ENCODE peak calls at places on chromosomes 7 and 10, in four cellular contexts. E is H9, Q is GM12865, W is fibroblast of lung. G is an unnamed sample.

GRCh38 chr10:58756126-58756525 is 243.5 kb downstream of the BICC1 start:
- DNase-seq in E (no peak), Q (no peak), W (peak), G (peak)

GRCh38 chr10:24920907-24921881 is 31.2 kb downstream of the PRTFDC1 start:
- DNase-seq in E (peak), Q (peak), W (peak), G (peak)

GRCh38 chr10:71492871-71493270 is 96.2 kb downstream of the CDH23 start:
- DNase-seq in E (no peak), Q (no peak), W (no peak), G (no peak)

GRCh38 chr10:117543245-117543998 is 876 bp downstream of the EMX2 start:
- DNase-seq in E (peak), Q (no peak), W (no peak), G (no peak)

GRCh38 chr7:94052398-94053180 is 48.4 kb upstream of the BET1 start:
- DNase-seq in E (no peak), Q (peak), W (no peak), G (no peak)

GRCh38 chr7:17406756-17407155 is 108.3 kb downstream of the AHR start:
- DNase-seq in E (no peak), Q (no peak), W (peak), G (no peak)

GRCh38 chr10:69649771-69650550 is 19.9 kb downstream of the FAM241B start:
- DNase-seq in E (peak), Q (no peak), W (peak), G (no peak)

GRCh38 chr7:134778941-134779740 is at the start of gene CALD1:
- DNase-seq in E (peak), Q (no peak), W (peak), G (peak)

GRCh38 chr7:66356277-66356721 is 151.2 kb downstream of the TPST1 start:
- DNase-seq in E (no peak), Q (no peak), W (peak), G (peak)

GRCh38 chr10:97573672-97574071 is 1.1 kb downstream of the ANKRD2 start:
- DNase-seq in E (no peak), Q (no peak), W (no peak), G (no peak)

GRCh38 chr7:22193361-22194016 is 163.5 kb downstream of the RAPGEF5 start:
- DNase-seq in E (peak), Q (no peak), W (peak), G (peak)

GRCh38 chr10:4519691-4520402 is 306.2 kb upstream of the AKR1E2 start:
- DNase-seq in E (no peak), Q (no peak), W (peak), G (no peak)

GRCh38 chr7:134480730-134481129 is 21.8 kb upstream of the AKR1B1 start:
- DNase-seq in E (peak), Q (no peak), W (peak), G (peak)

GRCh38 chr7:23021581-23021980 is 7.7 kb upstream of the HYCC1 start:
- DNase-seq in E (no peak), Q (no peak), W (no peak), G (no peak)

GRCh38 chr10:80523776-80524175 is 13.9 kb upstream of the SH2D4B start:
- DNase-seq in E (no peak), Q (no peak), W (no peak), G (no peak)

GRCh38 chr10:22363305-22363704 is 18.0 kb downstream of the SPAG6 start:
- DNase-seq in E (no peak), Q (no peak), W (no peak), G (no peak)

GRCh38 chr10:118459642-118460193 is 117.6 kb upstream of the FAM204A start:
- DNase-seq in E (peak), Q (peak), W (peak), G (peak)

GRCh38 chr10:43287056-43288007 is 20.5 kb upstream of the RASGEF1A start:
- DNase-seq in E (no peak), Q (peak), W (no peak), G (no peak)

GRCh38 chr10:88110355-88110754 is 246.9 kb downstream of the PTEN start:
- DNase-seq in E (no peak), Q (peak), W (peak), G (peak)

GRCh38 chr10:52318136-52318810 is 4.2 kb downstream of the DKK1 start:
- DNase-seq in E (no peak), Q (no peak), W (peak), G (peak)

GRCh38 chr10:62492012-62492869 is 118.1 kb downstream of the ZNF365 start:
- DNase-seq in E (no peak), Q (peak), W (peak), G (peak)

GRCh38 chr7:131357282-131357880 is 29.7 kb downstream of the MKLN1 start:
- DNase-seq in E (no peak), Q (no peak), W (no peak), G (peak)

GRCh38 chr10:120217736-120218135 is 239.3 kb upstream of the PLPP4 start:
- DNase-seq in E (no peak), Q (no peak), W (no peak), G (no peak)

GRCh38 chr10:36578306-36578705 is 547.1 kb upstream of the ANKRD30A start:
- DNase-seq in E (no peak), Q (no peak), W (peak), G (peak)

GRCh38 chr7:133582766-133583523 is 330.1 kb downstream of the EXOC4 start:
- DNase-seq in E (no peak), Q (no peak), W (peak), G (peak)

GRCh38 chr10:132931258-132931657 is 11.1 kb downstream of the CFAP46 start:
- DNase-seq in E (no peak), Q (peak), W (peak), G (no peak)

GRCh38 chr10:70771311-70772194 is 13.6 kb downstream of the TBATA start:
- DNase-seq in E (no peak), Q (no peak), W (no peak), G (no peak)

GRCh38 chr10:26407406-26407969 is 30.7 kb upstream of the APBB1IP start:
- DNase-seq in E (no peak), Q (no peak), W (no peak), G (peak)

GRCh38 chr7:128117691-128118090 is 86.5 kb upstream of the LRRC4 start:
- DNase-seq in E (no peak), Q (no peak), W (no peak), G (no peak)

GRCh38 chr7:115477193-115477651 is 553.3 kb downstream of the TFEC start:
- DNase-seq in E (peak), Q (no peak), W (peak), G (peak)

GRCh38 chr10:46539596-46540411 is 16.7 kb downstream of the GPRIN2 start:
- DNase-seq in E (no peak), Q (no peak), W (peak), G (peak)

GRCh38 chr10:782751-783648 is 93.5 kb upstream of the DIP2C start:
- DNase-seq in E (peak), Q (no peak), W (no peak), G (no peak)

GRCh38 chr10:95391570-95392249 is 100.9 kb upstream of the PDLIM1 start:
- DNase-seq in E (peak), Q (peak), W (peak), G (peak)

GRCh38 chr10:114691442-114691941 is 33.4 kb upstream of the ABLIM1 start:
- DNase-seq in E (no peak), Q (no peak), W (peak), G (peak)

DNA sequence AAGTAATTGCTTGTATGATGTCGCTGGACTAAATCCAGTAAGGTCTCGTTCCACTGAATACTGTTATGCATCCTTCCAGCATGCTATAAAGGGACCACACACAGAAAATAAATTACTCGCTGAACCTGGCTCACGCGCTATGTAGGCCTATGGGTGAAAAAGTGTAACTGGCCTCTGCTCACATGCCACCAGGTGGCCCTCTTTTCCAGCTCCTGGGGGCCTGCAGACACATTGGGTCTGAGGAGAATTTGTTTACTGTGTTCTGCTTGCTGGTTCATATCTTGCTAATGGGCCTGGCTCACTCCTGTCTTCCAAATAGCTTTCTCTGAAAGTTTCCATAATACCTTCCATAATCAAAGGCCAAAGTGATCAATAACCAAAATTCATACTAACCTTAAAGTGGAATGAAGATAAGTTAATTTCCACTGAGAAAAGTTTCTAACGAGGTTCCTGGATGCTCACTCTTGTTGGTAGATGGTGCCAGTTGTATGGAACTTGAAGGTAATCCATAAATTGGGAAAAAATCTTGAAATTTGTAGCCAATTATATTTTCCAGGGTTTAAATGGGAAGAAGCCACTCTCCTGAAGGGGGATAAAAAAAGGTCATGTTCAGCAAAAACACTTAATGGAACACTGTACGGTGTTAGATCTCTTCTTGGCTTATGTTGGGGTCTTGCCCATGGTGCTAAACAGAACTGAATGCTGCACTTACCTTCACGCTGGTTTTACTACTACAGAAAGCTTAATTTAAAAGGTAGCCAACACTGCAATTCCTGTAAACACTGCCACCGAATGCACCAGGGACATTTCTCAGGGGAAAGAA is 27.0 kb upstream of the ZPBP start:
- DNase-seq in E (peak), Q (peak), W (no peak), G (no peak)
- TF ChIP-seq CTCF in E (peak), Q (peak), W (no peak), G (no peak)

GRCh38 chr7:44963526-44964290 is 15.1 kb downstream of the MYO1G start:
- DNase-seq in E (peak), Q (no peak), W (no peak), G (no peak)

GRCh38 chr7:44964831-44965440 is 13.9 kb downstream of the MYO1G start:
- DNase-seq in E (no peak), Q (no peak), W (no peak), G (no peak)

GRCh38 chr7:44965441-44965903 is 13.3 kb downstream of the MYO1G start:
- DNase-seq in E (peak), Q (no peak), W (no peak), G (no peak)

GRCh38 chr7:44965937-44966730 is 12.7 kb downstream of the MYO1G start:
- DNase-seq in E (peak), Q (no peak), W (no peak), G (no peak)

GRCh38 chr7:44964384-44964830 is 14.4 kb downstream of the MYO1G start:
- DNase-seq in E (peak), Q (no peak), W (no peak), G (no peak)
- TF ChIP-seq CTCF in E (peak), Q (no peak), W (peak), G (peak)

GRCh38 chr10:112159469-112159868 is 24.1 kb downstream of the GPAM start:
- DNase-seq in E (no peak), Q (no peak), W (no peak), G (no peak)
- TF ChIP-seq CTCF in E (no peak), Q (no peak), W (no peak), G (no peak)

GRCh38 chr10:63773106-63773505 is 251.9 kb downstream of the REEP3 start:
- DNase-seq in E (no peak), Q (no peak), W (no peak), G (no peak)

GRCh38 chr10:63773962-63774361 is 252.8 kb downstream of the REEP3 start:
- DNase-seq in E (no peak), Q (no peak), W (no peak), G (no peak)

GRCh38 chr10:63769367-63769766 is 248.2 kb downstream of the REEP3 start:
- DNase-seq in E (no peak), Q (no peak), W (no peak), G (no peak)

GRCh38 chr10:63767512-63767911 is 246.3 kb downstream of the REEP3 start:
- DNase-seq in E (no peak), Q (no peak), W (peak), G (peak)

DNA sequence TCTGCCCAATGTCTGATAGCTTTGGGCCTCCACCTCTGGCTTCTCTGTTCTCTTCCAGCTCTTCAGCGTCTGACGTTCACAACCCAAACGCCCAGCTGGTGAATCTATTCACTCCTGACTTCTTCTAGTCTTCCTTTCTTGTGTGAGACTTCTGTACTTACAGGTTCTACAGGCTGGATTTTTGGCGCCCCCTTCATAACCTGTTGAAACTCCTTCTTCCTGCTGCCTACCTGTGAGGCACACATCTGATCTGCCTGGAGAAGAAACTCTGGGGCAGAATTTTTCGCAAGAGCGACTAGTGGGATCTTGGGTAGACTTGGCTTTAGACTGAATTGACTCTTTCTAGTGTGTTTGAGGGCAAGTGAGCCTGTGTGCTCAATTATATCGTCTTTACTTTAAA is 249.3 kb downstream of the REEP3 start:
- DNase-seq in E (no peak), Q (no peak), W (no peak), G (no peak)
- TF ChIP-seq CTCF in E (peak), Q (no peak), W (no peak), G (no peak)

DNA sequence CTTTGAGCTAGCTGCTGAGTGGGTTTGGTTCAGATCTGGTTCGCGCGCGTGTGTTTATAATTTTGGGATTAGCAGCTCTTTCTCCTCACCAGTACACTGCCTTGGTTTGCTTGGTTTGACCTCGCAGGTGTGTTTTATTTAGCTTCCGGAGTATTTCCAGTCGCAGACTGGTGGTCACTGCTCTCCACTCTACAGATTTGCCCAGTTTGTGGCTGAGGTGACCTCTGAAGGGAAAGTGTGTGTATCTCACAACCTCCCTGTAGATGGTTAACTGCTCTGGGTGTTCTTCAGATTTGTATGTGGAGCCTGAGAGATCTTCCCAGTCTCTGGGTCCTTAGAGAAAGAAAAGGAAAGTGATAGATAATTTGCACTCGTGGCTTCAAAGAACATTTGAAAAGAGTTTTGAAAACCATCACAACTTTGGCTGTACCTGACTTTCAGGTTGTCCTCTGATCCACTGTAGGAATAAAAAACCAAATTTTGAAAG is 654 bp downstream of the ZNF277 start:
- DNase-seq in E (no peak), Q (peak), W (no peak), G (no peak)
- TF ChIP-seq CTCF in E (no peak), Q (no peak), W (no peak), G (no peak)

GRCh38 chr7:156147771-156148504 is 335.7 kb upstream of the SHH start:
- DNase-seq in E (no peak), Q (no peak), W (no peak), G (no peak)
- TF ChIP-seq CTCF in E (no peak), Q (no peak), W (no peak), G (no peak)

GRCh38 chr10:61472090-61472674 is 19.0 kb upstream of the TMEM26 start:
- DNase-seq in E (no peak), Q (no peak), W (no peak), G (no peak)
- TF ChIP-seq CTCF in E (no peak), Q (no peak), W (peak), G (no peak)

DNA sequence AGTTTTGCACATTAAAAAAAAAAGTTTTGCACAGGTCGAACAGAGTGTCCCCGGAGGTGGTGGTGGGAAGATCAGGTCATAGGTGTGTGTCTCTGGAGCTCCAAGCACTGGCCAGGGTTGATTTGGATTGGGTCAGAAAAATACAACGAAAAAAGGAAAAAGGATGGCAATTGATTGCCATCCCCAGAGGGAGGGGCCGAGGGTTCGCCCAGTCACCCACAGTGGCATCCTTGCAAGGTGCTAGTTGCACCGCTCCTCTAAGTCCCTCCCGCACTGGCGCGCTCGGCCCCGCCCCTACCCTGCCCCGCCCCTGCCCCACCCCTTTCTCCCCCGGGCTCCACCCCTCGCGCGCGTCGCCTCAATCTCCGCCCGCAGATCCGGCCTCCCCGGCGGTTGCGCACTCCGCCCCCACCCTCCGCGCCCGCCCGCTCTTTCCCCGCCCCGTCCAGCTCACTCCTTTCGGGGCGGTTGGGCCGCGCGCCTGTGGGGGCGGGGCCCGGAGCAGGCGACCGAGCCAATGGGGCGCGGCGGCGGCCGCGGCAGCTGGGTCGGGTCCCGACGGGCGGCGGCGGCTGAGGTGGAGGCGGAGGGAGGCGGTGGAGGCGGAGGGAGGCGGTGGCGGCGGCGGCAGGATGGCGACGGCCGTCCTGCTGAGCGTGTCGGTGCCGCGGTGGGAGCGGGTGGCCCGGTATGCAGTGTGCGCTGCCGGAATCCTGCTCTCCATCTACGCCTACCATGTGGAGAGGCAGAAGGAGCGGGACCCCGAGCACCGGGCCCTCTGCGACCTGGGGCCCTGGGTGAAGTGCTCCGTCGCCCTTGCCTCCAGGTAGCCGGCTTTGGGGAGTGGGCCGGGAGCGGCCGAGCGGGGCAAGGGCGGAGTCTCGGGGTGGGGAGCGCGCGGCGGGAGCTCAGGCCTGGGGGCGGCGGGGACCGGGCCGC is 31.5 kb upstream of the ERV3-1 start:
- DNase-seq in E (peak), Q (peak), W (peak), G (peak)
- TF ChIP-seq CTCF in E (peak), Q (peak), W (no peak), G (no peak)

G was measured in astrocyte of the spinal cord.